ENCODE peak calls at places on chromosome 11, in eight cellular contexts. B is fibroblast of villous mesenchyme, V is upper lobe of right lung, R is astrocyte, X is fibroblast of mammary gland, H is ascending aorta, T is left ventricle myocardium inferior, Y is fibroblast of lung. N is an unnamed sample.

GRCh38 chr11:75582935-75583709 is 21.1 kb downstream of the SERPINH1 start:
- DNase-seq in B (peak; percentile 59), V (peak; percentile 86), R (peak; percentile 60), X (peak; percentile 48), H (peak; percentile 78), T (peak; percentile 70), Y (peak; percentile 77), N (peak; percentile 61)

GRCh38 chr11:20360650-20361049 is 2.9 kb upstream of the HTATIP2 start:
- DNase-seq in B (peak; percentile 65), V (no peak), R (no peak), X (peak; percentile 43), H (no peak), T (no peak), Y (peak; percentile 16), N (peak; percentile 43)

GRCh38 chr11:109051200-109051599 is 370.8 kb upstream of the C11orf87 start:
- DNase-seq in B (no peak), V (no peak), R (no peak), X (no peak), H (no peak), T (no peak), Y (no peak), N (no peak)

GRCh38 chr11:126464796-126465195 is 109.3 kb downstream of the ST3GAL4 start:
- DNase-seq in B (no peak), V (no peak), R (no peak), X (no peak), H (no peak), T (no peak), Y (no peak), N (no peak)

GRCh38 chr11:11451501-11452005 is 98.5 kb upstream of the CSNK2A3 start:
- DNase-seq in B (no peak), V (no peak), R (no peak), X (no peak), H (no peak), T (no peak), Y (no peak), N (no peak)

GRCh38 chr11:62560566-62561103 is 13.1 kb downstream of the EEF1G start:
- DNase-seq in B (peak; percentile 99), V (peak; percentile 88), R (peak; percentile 96), X (peak; percentile 98), H (peak; percentile 98), T (peak; percentile 82), Y (peak; percentile 98), N (peak; percentile 98)

GRCh38 chr11:36037031-36037430 is 93.2 kb downstream of the LDLRAD3 start:
- DNase-seq in B (no peak), V (no peak), R (peak; percentile 49), X (peak; percentile 58), H (no peak), T (peak; percentile 32), Y (peak; percentile 69), N (peak; percentile 64)

GRCh38 chr11:12248330-12248729 is 129.0 kb upstream of the PARVA start:
- DNase-seq in B (peak; percentile 92), V (peak; percentile 97), R (no peak), X (no peak), H (no peak), T (peak; percentile 80), Y (peak; percentile 40), N (peak; percentile 62)

GRCh38 chr11:43580735-43581369 is 99.7 kb upstream of the HSD17B12 start:
- DNase-seq in B (no peak), V (no peak), R (no peak), X (peak; percentile 23), H (no peak), T (no peak), Y (no peak), N (no peak)

GRCh38 chr11:129574431-129574830 is 198.8 kb downstream of the BARX2 start:
- DNase-seq in B (no peak), V (no peak), R (no peak), X (no peak), H (no peak), T (no peak), Y (no peak), N (no peak)

GRCh38 chr11:70577948-70578347 is 179.6 kb downstream of the CTTN start:
- DNase-seq in B (no peak), V (peak; percentile 48), R (no peak), X (no peak), H (no peak), T (no peak), Y (no peak), N (no peak)

GRCh38 chr11:111911563-111912401 is at the start of gene CRYAB:
- DNase-seq in B (peak; percentile 87), V (peak; percentile 78), R (peak; percentile 83), X (peak; percentile 81), H (peak; percentile 98), T (peak; percentile 89), Y (peak; percentile 84), N (peak; percentile 83)

GRCh38 chr11:124869331-124869730 is 4.1 kb downstream of the ROBO3 start:
- DNase-seq in B (no peak), V (no peak), R (no peak), X (no peak), H (no peak), T (no peak), Y (no peak), N (no peak)

GRCh38 chr11:44604171-44604581 is 38.7 kb downstream of the CD82 start:
- DNase-seq in B (no peak), V (no peak), R (peak; percentile 28), X (no peak), H (peak; percentile 86), T (no peak), Y (peak; percentile 49), N (no peak)

GRCh38 chr11:77087723-77088225 is 14.9 kb upstream of the OMP start:
- DNase-seq in B (no peak), V (peak; percentile 36), R (no peak), X (no peak), H (no peak), T (no peak), Y (no peak), N (no peak)

GRCh38 chr11:131737357-131737756 is 366.9 kb downstream of the NTM start:
- DNase-seq in B (peak; percentile 26), V (no peak), R (no peak), X (no peak), H (no peak), T (no peak), Y (no peak), N (peak; percentile 44)

GRCh38 chr11:3189886-3190583 is 24.9 kb upstream of the OSBPL5 start:
- DNase-seq in B (no peak), V (no peak), R (no peak), X (no peak), H (peak; percentile 33), T (no peak), Y (no peak), N (no peak)

GRCh38 chr11:124415356-124415923 is 9.2 kb downstream of the OR8B4 start:
- DNase-seq in B (peak; percentile 55), V (no peak), R (peak; percentile 26), X (peak; percentile 71), H (no peak), T (no peak), Y (peak; percentile 40), N (peak; percentile 79)

GRCh38 chr11:44960200-44960845 is 9.6 kb upstream of the TP53I11 start:
- DNase-seq in B (no peak), V (no peak), R (no peak), X (peak; percentile 32), H (no peak), T (no peak), Y (peak; percentile 36), N (no peak)

DNA sequence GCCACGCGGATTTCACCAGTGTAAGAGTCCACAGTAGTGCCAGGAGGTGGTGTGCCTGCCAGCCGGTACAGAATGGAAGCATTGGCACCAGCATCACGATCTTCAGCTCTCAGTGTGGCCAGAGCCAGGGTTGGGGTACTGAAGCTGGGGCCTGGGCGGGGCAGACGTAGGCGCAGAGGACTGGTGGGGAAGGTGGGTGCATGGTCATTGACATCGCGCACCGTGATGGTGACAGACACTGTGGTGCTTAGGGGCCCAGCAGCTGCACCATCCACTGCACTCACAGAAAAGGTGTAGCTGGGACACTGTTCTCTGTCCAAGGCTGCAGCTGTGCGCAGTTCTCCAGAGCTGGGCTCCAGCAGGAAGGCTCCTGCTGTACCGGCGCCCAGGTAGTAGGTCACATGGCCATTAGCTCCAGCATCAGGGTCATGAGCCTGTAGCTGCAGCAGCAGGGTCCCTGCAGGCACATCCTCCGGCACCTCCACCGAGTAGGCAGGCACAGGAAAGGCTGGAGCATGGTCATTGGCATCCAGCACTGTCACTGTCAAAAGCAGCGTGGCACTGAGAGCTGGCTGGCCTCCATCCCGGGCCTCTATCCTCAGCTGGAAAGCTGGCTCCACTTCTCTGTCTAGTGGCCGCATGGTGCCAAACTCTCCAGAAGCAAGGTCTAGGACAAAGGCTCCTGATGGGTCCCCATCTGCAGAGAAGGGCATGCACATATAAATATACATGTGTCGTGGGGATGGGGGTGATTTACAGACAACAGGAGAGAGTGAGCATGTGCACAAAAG is 7.9 kb upstream of the TPP1 start:
- DNase-seq in B (no peak), V (no peak), R (no peak), X (no peak), H (no peak), T (peak; percentile 60), Y (no peak), N (no peak)
- TF ChIP-seq CTCF in B (no peak), V (no peak), R (no peak), X (no peak), H (no peak), T (no peak), Y (no peak), N (no peak)

GRCh38 chr11:78339483-78339882 is 78.1 kb downstream of the GAB2 start:
- DNase-seq in B (no peak), V (no peak), R (no peak), X (no peak), H (no peak), T (no peak), Y (no peak), N (no peak)
- TF ChIP-seq CTCF in B (no peak), V (no peak), R (no peak), X (no peak), H (no peak), T (no peak), Y (no peak), N (no peak)

GRCh38 chr11:93903989-93904388 is 53.6 kb upstream of the VSTM5 start:
- DNase-seq in B (no peak), V (no peak), R (no peak), X (no peak), H (no peak), T (no peak), Y (no peak), N (no peak)
- TF ChIP-seq CTCF in B (no peak), V (no peak), R (no peak), X (no peak), H (no peak), T (no peak), Y (no peak), N (no peak)

GRCh38 chr11:66043008-66043906 is 5.7 kb downstream of the GAL3ST3 start:
- DNase-seq in B (no peak), V (no peak), R (no peak), X (no peak), H (no peak), T (no peak), Y (no peak), N (no peak)

GRCh38 chr11:66046901-66047300 is 2.1 kb downstream of the GAL3ST3 start:
- DNase-seq in B (no peak), V (no peak), R (no peak), X (no peak), H (no peak), T (no peak), Y (no peak), N (no peak)

GRCh38 chr11:66047541-66048365 is 1.2 kb downstream of the GAL3ST3 start:
- DNase-seq in B (no peak), V (no peak), R (peak; percentile 23), X (no peak), H (no peak), T (no peak), Y (peak; percentile 50), N (no peak)

GRCh38 chr11:66044757-66045156 is 4.2 kb downstream of the GAL3ST3 start:
- DNase-seq in B (no peak), V (no peak), R (no peak), X (no peak), H (no peak), T (no peak), Y (no peak), N (no peak)

GRCh38 chr11:66045177-66045639 is 3.8 kb downstream of the GAL3ST3 start:
- DNase-seq in B (peak; percentile 80), V (peak; percentile 86), R (peak; percentile 36), X (peak; percentile 68), H (peak; percentile 82), T (peak; percentile 68), Y (peak; percentile 61), N (peak; percentile 80)
- TF ChIP-seq CTCF in B (peak; percentile 96), V (peak; percentile 92), R (peak; percentile 66), X (peak; percentile 88), H (peak; percentile 86), T (peak; percentile 95), Y (peak; percentile 91), N (peak; percentile 91)

N was measured in fibroblast of pulmonary artery.